ENCODE peak calls at places on chromosome 20, in four cellular contexts. D is cardiac fibroblast, J is heart right ventricle, T is BJ. R is an unnamed sample.

GRCh38 chr20:51536116-51537069 is 6.1 kb downstream of the NFATC2 start:
- DNase-seq in D (no peak), J (no peak), T (no peak), R (no peak)

GRCh38 chr20:57708694-57709673 is 831 bp downstream of the PMEPA1 start:
- DNase-seq in D (peak; percentile 17), J (peak; percentile 41), T (no peak), R (peak; percentile 25)

GRCh38 chr20:14223806-14224205 is 113.6 kb downstream of the FLRT3 start:
- DNase-seq in D (no peak), J (no peak), T (no peak), R (no peak)

GRCh38 chr20:20553534-20553933 is 158.9 kb downstream of the RALGAPA2 start:
- DNase-seq in D (no peak), J (no peak), T (no peak), R (no peak)

GRCh38 chr20:41001497-41001896 is 27.1 kb upstream of the TOP1 start:
- DNase-seq in D (peak; percentile 38), J (no peak), T (no peak), R (no peak)

GRCh38 chr20:10379761-10380160 is 54.3 kb downstream of the MKKS start:
- DNase-seq in D (no peak), J (no peak), T (no peak), R (no peak)

GRCh38 chr20:41119593-41120561 is 17.5 kb upstream of the PLCG1 start:
- DNase-seq in D (no peak), J (no peak), T (no peak), R (no peak)

GRCh38 chr20:31835554-31835953 is 9.8 kb downstream of the FOXS1 start:
- DNase-seq in D (no peak), J (no peak), T (no peak), R (no peak)

GRCh38 chr20:2237059-2237458 is 58.7 kb upstream of the TGM3 start:
- DNase-seq in D (peak; percentile 95), J (peak; percentile 38), T (peak; percentile 98), R (peak; percentile 97)

GRCh38 chr20:54219751-54220426 is 12.0 kb downstream of the PFDN4 start:
- DNase-seq in D (peak; percentile 72), J (no peak), T (no peak), R (no peak)

GRCh38 chr20:2603816-2604505 is 48.5 kb upstream of the NOP56 start:
- DNase-seq in D (no peak), J (no peak), T (no peak), R (no peak)

GRCh38 chr20:56393133-56393472 is 658 bp downstream of the CSTF1 start:
- DNase-seq in D (no peak), J (no peak), T (no peak), R (no peak)

GRCh38 chr20:64256282-64256947 is 867 bp downstream of the PCMTD2 start:
- DNase-seq in D (no peak), J (no peak), T (no peak), R (no peak)

GRCh38 chr20:49422176-49422575 is 60.3 kb downstream of the KCNB1 start:
- DNase-seq in D (no peak), J (no peak), T (no peak), R (no peak)

GRCh38 chr20:57231951-57232428 is 34.5 kb downstream of the BMP7 start:
- DNase-seq in D (no peak), J (no peak), T (no peak), R (no peak)

GRCh38 chr20:56458227-56458821 is 10.1 kb upstream of the RTF2 start:
- DNase-seq in D (no peak), J (no peak), T (no peak), R (no peak)

GRCh38 chr20:8718214-8718613 is 350.7 kb upstream of the PLCB4 start:
- DNase-seq in D (peak; percentile 11), J (peak; percentile 30), T (no peak), R (no peak)

GRCh38 chr20:31833130-31833930 is 12.1 kb downstream of the FOXS1 start:
- DNase-seq in D (peak; percentile 52), J (peak; percentile 69), T (no peak), R (peak; percentile 48)

GRCh38 chr20:44750081-44750805 is 4.6 kb downstream of the KCNK15 start:
- DNase-seq in D (no peak), J (no peak), T (no peak), R (no peak)

GRCh38 chr20:39009348-39009747 is 47.2 kb downstream of the DHX35 start:
- DNase-seq in D (no peak), J (no peak), T (no peak), R (no peak)

GRCh38 chr20:64133951-64134407 is 26.6 kb upstream of the NPBWR2 start:
- DNase-seq in D (no peak), J (no peak), T (no peak), R (no peak)

GRCh38 chr20:59359908-59360307 is 59.5 kb downstream of the EDN3 start:
- DNase-seq in D (no peak), J (no peak), T (no peak), R (no peak)

GRCh38 chr20:60935971-60936370 is 316.1 kb upstream of the CDH4 start:
- DNase-seq in D (no peak), J (no peak), T (no peak), R (no peak)

GRCh38 chr20:2914160-2914559 is 40.9 kb downstream of the PTPRA start:
- DNase-seq in D (peak; percentile 32), J (no peak), T (no peak), R (peak; percentile 4)

GRCh38 chr20:50837532-50838321 is 42.9 kb downstream of the BCAS4 start:
- DNase-seq in D (peak; percentile 83), J (no peak), T (peak; percentile 95), R (peak; percentile 46)

GRCh38 chr20:35240914-35241293 is 14.4 kb downstream of the MMP24 start:
- DNase-seq in D (no peak), J (no peak), T (no peak), R (no peak)

GRCh38 chr20:1489764-1490436 is 1.3 kb downstream of the SIRPB2 start:
- DNase-seq in D (no peak), J (no peak), T (no peak), R (no peak)

GRCh38 chr20:50077818-50078601 is 34.9 kb downstream of the UBE2V1 start:
- DNase-seq in D (no peak), J (no peak), T (no peak), R (no peak)

GRCh38 chr20:15045246-15045645 is 707.8 kb upstream of the FLRT3 start:
- DNase-seq in D (peak; percentile 61), J (no peak), T (peak; percentile 8), R (no peak)

GRCh38 chr20:57617079-57617795 is 3.0 kb downstream of the ZBP1 start:
- DNase-seq in D (no peak), J (no peak), T (no peak), R (no peak)

GRCh38 chr20:58088105-58088504 is 140.3 kb downstream of the ANKRD60 start:
- DNase-seq in D (no peak), J (no peak), T (no peak), R (no peak)

GRCh38 chr20:58142843-58143185 is 85.6 kb downstream of the ANKRD60 start:
- DNase-seq in D (no peak), J (no peak), T (no peak), R (no peak)

GRCh38 chr20:36093025-36093803 is 61.3 kb upstream of the EPB41L1 start:
- DNase-seq in D (peak; percentile 68), J (peak; percentile 47), T (no peak), R (peak; percentile 41)

GRCh38 chr20:17394411-17394810 is 136.8 kb downstream of the BFSP1 start:
- DNase-seq in D (no peak), J (no peak), T (no peak), R (no peak)

GRCh38 chr20:57047281-57048026 is 219.0 kb downstream of the BMP7 start:
- DNase-seq in D (no peak), J (no peak), T (no peak), R (no peak)

DNA sequence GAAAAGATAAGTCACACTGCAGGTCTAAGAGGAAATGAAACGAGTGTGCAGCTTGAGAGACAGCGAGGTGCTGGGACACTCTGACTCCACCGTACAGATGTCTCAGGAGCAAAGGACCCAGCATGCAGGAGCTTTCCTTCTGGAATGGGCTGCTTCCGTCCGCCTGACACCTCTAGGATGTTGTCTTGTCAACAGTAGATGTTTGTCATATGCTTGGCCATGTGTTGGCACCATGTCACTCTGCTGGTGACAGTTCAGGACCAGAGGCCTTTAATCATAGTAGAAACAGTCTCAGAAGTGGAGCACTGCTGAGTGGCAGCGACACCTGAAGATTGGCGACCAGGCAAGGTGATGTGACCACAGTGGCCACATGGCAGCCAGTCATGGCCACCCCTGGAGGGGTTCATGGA is 46.7 kb downstream of the SLC24A3 start:
- DNase-seq in D (no peak), J (no peak), T (no peak), R (no peak)
- H3K4me3 ChIP-seq in D (no peak overlapping the region), J (no peak overlapping the region), T (no peak overlapping the region), R (no peak overlapping the region)

GRCh38 chr20:46192376-46192944 is 74.3 kb downstream of the CD40 start:
- DNase-seq in D (no peak), J (no peak), T (no peak), R (no peak)
- TF ChIP-seq CTCF in D (no peak), J (no peak), T (no peak), R (no peak)

GRCh38 chr20:45890997-45891983 is at the start of the genes CTSA and NEURL2:
- DNase-seq in D (peak; percentile 96), J (peak; percentile 94), T (no peak), R (peak; percentile 89)
- H3K4me3 ChIP-seq in D (peak within 1 kb of the TSS; percentile 92), J (peak within 1 kb of the TSS; percentile 84), T (peak within 1 kb of the TSS; percentile 77), R (peak within 1 kb of the TSS; percentile 78)

GRCh38 chr20:43209831-43210230 is 20.1 kb upstream of the PTPRT start:
- DNase-seq in D (no peak), J (no peak), T (no peak), R (no peak)

DNA sequence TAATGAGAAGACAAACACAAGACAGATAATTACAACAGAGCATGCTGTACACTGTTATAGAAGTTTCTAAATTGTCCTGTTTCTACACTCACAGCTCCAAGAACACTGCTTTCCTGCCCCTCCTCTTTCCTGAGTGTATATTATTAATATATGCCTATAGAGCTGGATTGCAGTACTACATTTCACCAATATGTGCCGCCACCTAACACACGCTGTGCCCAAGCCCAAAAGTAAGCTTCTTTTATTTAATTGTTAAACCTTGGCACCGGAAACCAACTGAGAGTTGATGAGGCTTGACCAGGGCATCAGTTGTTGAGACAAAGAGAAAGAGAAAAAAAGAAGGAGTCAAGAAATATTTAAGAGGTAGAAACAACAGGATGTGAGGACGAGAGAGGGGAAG is 16.0 kb upstream of the PTPRT start:
- DNase-seq in D (no peak), J (no peak), T (no peak), R (no peak)
- TF ChIP-seq CTCF in D (no peak), J (no peak), T (no peak), R (no peak)

DNA sequence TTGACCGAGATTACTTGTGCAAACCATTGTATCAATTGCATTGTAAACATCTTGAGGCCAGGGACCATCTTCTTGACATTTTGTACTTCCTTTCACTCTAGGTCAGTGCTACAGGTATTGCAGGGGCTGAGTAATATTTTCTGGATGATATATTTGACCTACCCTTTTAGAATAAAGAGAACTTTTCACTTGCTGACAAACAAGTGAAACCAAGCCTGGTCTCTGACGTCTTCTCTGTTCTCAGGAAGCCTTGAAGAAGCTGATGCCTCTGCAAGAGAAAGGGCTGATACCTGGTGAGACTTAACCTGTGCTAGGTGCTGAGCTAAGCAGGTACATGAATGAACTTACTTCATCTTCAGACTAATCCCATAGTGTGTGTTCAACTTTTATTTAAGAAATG is 60.5 kb upstream of the GGTLC1 start:
- DNase-seq in D (no peak), J (no peak), T (no peak), R (no peak)
- H3K4me3 ChIP-seq in D (no peak overlapping the region), J (no peak overlapping the region), T (no peak overlapping the region), R (no peak overlapping the region)